ENCODE peak calls at places on chromosomes 6 and 20, in nine cellular contexts. M is effector memory CD4-positive, alpha-beta T cell; G is prostate gland; W is mammary epithelial cell; A is A549; X is CD4-positive, alpha-beta memory T cell; C is CD8-positive, alpha-beta T cell; S is astrocyte; K is esophagus muscularis mucosa. O is an unnamed sample.

GRCh38 chr20:62470003-62470402 is 5.8 kb downstream of the GATA5 start:
- DNase-seq in M (no peak), G (no peak), W (no peak), A (no peak), X (no peak), C (no peak), S (no peak), K (no peak), O (no peak)

GRCh38 chr6:85405175-85405852 is 44.6 kb upstream of the NT5E start:
- DNase-seq in M (no peak), G (no peak), W (peak), A (peak), X (no peak), C (no peak), S (peak), K (no peak), O (no peak)

GRCh38 chr6:39228111-39228971 is 934 bp downstream of the KCNK5 start:
- DNase-seq in M (no peak), G (no peak), W (no peak), A (no peak), X (no peak), C (no peak), S (no peak), K (no peak), O (no peak)

GRCh38 chr6:14435291-14435690 is 317.7 kb downstream of the CD83 start:
- DNase-seq in M (no peak), G (no peak), W (no peak), A (no peak), X (no peak), C (no peak), S (peak), K (no peak), O (no peak)

GRCh38 chr6:163333686-163334085 is 80.8 kb upstream of the QKI start:
- DNase-seq in M (no peak), G (no peak), W (no peak), A (no peak), X (no peak), C (no peak), S (no peak), K (no peak), O (no peak)

GRCh38 chr6:32972353-32973143 is 4.2 kb downstream of the BRD2 start:
- DNase-seq in M (peak), G (no peak), W (no peak), A (peak), X (peak), C (peak), S (no peak), K (no peak), O (peak)

GRCh38 chr6:45737331-45738056 is 278.2 kb downstream of the CLIC5 start:
- DNase-seq in M (no peak), G (no peak), W (no peak), A (no peak), X (no peak), C (no peak), S (no peak), K (no peak), O (peak)

GRCh38 chr20:24952376-24953203 is 3.5 kb downstream of the CST7 start:
- DNase-seq in M (no peak), G (no peak), W (no peak), A (no peak), X (no peak), C (no peak), S (no peak), K (no peak), O (no peak)

GRCh38 chr6:76230711-76231110 is 158.2 kb upstream of the IMPG1 start:
- DNase-seq in M (no peak), G (no peak), W (peak), A (no peak), X (no peak), C (no peak), S (no peak), K (no peak), O (no peak)

GRCh38 chr6:1346556-1347186 is 34.8 kb downstream of the FOXQ1 start:
- DNase-seq in M (no peak), G (no peak), W (no peak), A (no peak), X (no peak), C (no peak), S (no peak), K (no peak), O (no peak)

GRCh38 chr20:36591854-36592641 is 13.5 kb upstream of the RAB5IF start:
- DNase-seq in M (peak), G (peak), W (peak), A (no peak), X (peak), C (peak), S (no peak), K (no peak), O (peak)

GRCh38 chr6:45483501-45483900 is 105.8 kb upstream of the SUPT3H start:
- DNase-seq in M (no peak), G (no peak), W (no peak), A (no peak), X (no peak), C (no peak), S (peak), K (no peak), O (no peak)

GRCh38 chr6:110404602-110405001 is 10.8 kb downstream of the DDO start:
- DNase-seq in M (no peak), G (no peak), W (no peak), A (no peak), X (no peak), C (no peak), S (no peak), K (no peak), O (no peak)

GRCh38 chr6:81753709-81754678 is 1.5 kb upstream of the TENT5A start:
- DNase-seq in M (peak), G (peak), W (peak), A (peak), X (peak), C (peak), S (no peak), K (peak), O (peak)

DNA sequence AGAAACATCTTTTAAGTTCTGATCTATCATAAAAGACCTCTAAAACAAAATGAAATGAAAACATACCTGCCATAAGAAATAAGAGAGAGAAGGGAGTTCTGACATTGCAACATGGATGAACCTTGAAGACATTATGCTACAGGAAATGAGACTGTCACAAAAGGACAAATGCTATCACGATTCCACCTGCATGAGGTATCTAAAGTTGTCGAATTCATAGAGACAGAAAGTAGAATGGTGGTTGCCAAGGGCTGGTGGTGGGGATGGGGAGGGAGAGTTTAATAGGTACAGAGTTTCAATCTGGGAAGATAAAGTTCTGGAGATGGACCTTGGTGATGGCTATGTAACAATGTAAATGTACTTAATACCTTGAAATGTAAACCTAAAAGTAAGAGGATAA is 3.3 kb downstream of the EZR start:
- DNase-seq in M (no peak), G (no peak), W (no peak), A (no peak), X (peak), C (no peak), S (no peak), K (no peak), O (no peak)
- H3K4me3 ChIP-seq in M (peak), G (peak), W (peak), A (peak), X (peak), C (peak), S (peak), K (peak), O (peak)

GRCh38 chr6:146014233-146014632 is 14.6 kb upstream of the GRM1 start:
- DNase-seq in M (no peak), G (no peak), W (no peak), A (no peak), X (no peak), C (no peak), S (no peak), K (no peak), O (no peak)
- H3K27ac ChIP-seq in M (no peak), G (no peak), W (no peak), A (no peak), X (no peak), C (no peak), S (no peak), K (no peak), O (no peak)

DNA sequence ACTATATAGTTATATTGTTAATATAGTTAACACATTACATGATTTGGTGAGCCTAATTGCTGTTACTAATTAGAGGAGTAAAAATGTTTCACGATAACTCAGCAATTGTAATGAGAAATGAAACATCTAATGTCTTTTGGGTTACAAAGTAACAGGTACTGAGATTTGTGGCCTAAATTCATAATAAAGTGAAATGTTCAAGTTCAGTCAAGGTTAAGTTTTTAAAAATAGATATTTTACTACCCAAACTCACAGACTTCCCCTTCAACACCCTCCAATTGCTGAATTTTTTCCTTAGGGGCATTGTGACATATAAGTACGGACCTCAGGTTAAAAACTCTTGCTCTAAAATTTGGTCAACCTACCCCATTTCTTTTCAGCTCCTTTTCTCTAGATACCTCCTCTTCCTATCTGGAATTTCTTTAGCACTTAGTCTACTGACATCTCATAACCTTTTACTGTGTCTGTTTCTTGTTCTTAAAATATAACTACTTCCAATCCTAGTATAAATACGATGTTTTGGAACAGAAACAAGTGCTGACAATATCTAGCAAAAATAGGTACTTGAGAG is 112.3 kb upstream of the PRSS16 start:
- DNase-seq in M (no peak), G (no peak), W (no peak), A (no peak), X (no peak), C (no peak), S (no peak), K (no peak), O (no peak)
- H3K4me3 ChIP-seq in M (no peak), G (no peak), W (no peak), A (peak), X (no peak), C (no peak), S (no peak), K (no peak), O (peak)

DNA sequence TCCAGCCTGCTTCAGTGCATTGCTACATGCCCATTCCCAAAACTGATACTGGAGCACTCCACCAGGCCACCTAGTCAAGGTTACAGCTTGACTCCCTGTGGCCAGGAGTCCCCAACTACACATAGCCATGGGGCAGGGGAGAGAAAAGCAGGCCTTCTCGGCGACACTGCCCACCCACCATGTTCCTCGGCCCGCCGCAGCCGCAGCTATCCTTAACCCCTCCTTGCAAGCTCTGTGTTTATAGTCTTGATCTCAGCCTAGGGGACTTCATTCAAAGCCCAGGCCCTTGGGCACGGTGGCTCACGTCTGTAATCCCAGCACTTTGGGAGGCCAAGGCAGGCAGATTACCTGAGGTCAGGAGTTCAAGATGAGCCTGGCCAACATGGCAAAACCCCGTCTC is 39.2 kb upstream of the FAM50B start:
- DNase-seq in M (no peak), G (no peak), W (no peak), A (no peak), X (no peak), C (no peak), S (no peak), K (no peak), O (no peak)
- H3K27ac ChIP-seq in M (no peak), G (no peak), W (no peak), A (peak), X (no peak), C (no peak), S (no peak), K (peak), O (no peak)

GRCh38 chr6:66429220-66429619 is 722.2 kb upstream of the EYS start:
- DNase-seq in M (no peak), G (no peak), W (no peak), A (no peak), X (no peak), C (no peak), S (no peak), K (no peak), O (no peak)
- H3K4me3 ChIP-seq in M (no peak), G (no peak), W (no peak), A (no peak), X (no peak), C (no peak), S (no peak), K (no peak), O (no peak)

DNA sequence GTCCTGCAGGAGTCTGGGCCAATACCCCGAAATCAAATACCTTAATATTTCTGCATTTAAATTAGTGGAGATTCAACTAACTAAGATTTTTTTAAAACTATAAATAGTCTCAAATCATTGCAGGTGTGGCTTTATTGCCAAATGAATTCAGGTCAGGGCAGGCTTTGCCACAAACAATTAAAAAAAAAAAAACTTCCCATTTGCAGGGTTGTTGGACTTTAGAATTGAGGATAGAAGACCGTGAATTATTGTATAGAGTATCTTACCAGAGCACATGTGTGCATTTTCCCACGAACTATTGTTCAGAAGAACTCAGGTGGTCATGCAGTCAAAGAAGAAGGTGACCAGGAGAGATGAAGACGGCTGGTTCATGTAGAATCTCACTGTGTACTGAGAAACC is 6.6 kb upstream of the PLEKHG1 start:
- DNase-seq in M (no peak), G (no peak), W (no peak), A (no peak), X (no peak), C (no peak), S (no peak), K (no peak), O (no peak)
- H3K27ac ChIP-seq in M (no peak), G (no peak), W (no peak), A (no peak), X (no peak), C (no peak), S (no peak), K (no peak), O (no peak)

GRCh38 chr20:32153771-32154170 is 44.3 kb downstream of the TM9SF4 start:
- DNase-seq in M (no peak), G (no peak), W (no peak), A (no peak), X (no peak), C (no peak), S (no peak), K (no peak), O (no peak)

GRCh38 chr20:32153156-32153665 is 43.7 kb downstream of the TM9SF4 start:
- DNase-seq in M (no peak), G (no peak), W (no peak), A (no peak), X (no peak), C (no peak), S (no peak), K (no peak), O (no peak)

GRCh38 chr20:32152421-32153155 is 43.1 kb downstream of the TM9SF4 start:
- DNase-seq in M (no peak), G (no peak), W (no peak), A (no peak), X (no peak), C (no peak), S (no peak), K (no peak), O (no peak)

GRCh38 chr20:32157611-32158010 is 48.1 kb downstream of the TM9SF4 start:
- DNase-seq in M (no peak), G (no peak), W (no peak), A (no peak), X (no peak), C (no peak), S (no peak), K (no peak), O (no peak)

DNA sequence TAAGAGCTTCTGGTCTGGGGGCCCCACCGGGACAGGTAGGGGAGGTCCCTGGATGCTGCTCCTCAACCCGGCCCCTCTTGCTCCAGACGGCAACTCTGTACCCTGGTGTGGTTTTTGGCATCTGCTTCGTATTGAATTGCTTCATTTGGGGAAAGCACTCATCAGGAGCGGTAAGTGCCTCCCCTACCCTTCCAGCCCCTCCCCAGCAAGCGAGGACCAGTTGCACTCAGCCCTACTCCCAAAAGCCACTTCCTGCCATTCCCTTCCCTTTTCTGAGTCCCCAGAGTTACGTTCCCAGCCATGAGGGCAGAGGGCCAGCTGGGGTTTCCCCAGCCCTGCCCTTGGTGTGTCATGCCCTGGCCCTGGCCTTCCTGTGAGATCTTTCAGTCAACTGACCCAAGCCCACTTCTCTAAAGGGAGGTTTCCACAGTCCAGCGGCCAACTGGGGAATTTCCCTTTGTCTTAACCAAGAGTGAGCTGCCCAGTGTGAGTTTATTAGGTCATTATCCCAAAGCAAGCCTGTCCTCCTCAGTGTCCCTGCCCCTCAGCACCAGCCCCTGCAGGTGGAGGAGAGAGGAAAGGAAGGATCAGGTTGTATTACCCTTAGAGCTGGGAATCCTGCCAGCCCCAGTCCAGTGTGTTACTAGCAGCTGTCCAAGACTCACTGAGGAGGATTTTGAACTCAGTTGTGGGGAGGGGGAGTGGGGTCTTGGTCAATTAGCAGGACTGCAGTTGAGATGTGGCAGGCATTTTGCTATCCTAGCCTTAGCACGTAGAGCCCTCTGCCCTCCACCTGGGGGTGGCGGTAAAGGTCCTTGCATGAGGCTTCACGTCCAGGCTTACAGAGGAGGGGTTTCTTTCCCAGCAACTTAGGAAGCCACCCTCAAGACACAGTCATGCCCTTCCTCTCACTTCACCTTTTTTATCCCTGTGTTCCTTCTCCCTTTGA is 45.8 kb downstream of the TM9SF4 start:
- DNase-seq in M (no peak), G (peak), W (peak), A (peak), X (no peak), C (peak), S (peak), K (peak), O (no peak)
- H3K4me3 ChIP-seq in M (no peak), G (no peak), W (no peak), A (no peak), X (no peak), C (no peak), S (no peak), K (no peak), O (no peak)

GRCh38 chr6:37547564-37548061 is 47.9 kb upstream of the CCDC167 start:
- DNase-seq in M (no peak), G (peak), W (peak), A (no peak), X (no peak), C (peak), S (peak), K (no peak), O (peak)
- H3K27ac ChIP-seq in M (peak), G (peak), W (no peak), A (peak), X (peak), C (no peak), S (no peak), K (no peak), O (no peak)

DNA sequence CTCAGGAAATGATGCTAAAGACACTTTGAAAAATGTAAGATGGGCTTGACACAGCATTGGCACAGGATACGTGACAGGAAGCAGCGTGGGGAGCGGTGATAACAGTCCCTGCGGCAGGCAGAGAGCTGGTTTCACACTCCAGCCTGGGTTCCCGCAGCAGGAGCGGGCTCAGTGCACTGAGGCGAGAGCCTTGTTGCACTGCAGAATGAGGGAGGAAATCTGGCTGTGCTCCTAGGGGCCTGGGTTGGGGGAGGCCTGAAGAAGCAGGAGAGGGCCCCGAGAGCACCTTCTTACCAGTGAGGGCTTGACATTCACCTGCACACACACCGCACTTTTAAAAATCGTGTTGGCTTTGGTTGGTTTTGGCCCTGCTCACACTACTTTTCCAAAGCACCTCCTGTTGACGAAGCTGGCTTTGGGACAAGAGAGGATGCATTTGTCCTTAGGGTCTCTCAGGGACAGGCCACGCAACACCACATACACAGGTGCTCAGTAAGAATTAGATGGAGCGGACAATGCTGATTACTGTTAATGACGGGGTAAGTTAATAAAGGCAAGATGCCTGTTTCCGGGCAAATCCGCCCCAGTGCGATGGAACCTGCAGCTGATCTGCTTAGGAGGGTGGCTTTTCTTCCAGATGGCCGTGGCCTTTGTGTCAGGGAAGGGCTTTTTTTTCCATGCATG is 49.4 kb upstream of the ARMC2 start:
- DNase-seq in M (peak), G (no peak), W (no peak), A (no peak), X (peak), C (peak), S (no peak), K (no peak), O (peak)
- H3K4me3 ChIP-seq in M (no peak), G (no peak), W (no peak), A (no peak), X (no peak), C (peak), S (no peak), K (no peak), O (peak)

O was measured in CD4-positive, CD25-positive, alpha-beta regulatory T cell.